ENCODE peak calls at places on chromosomes 6 and 20, in five cellular contexts. Y is pancreas, Q is transverse colon, I is tibial artery, O is AG04450. P is an unnamed sample. For H3K9me3, the result is how much of the 10 kb centered on the place peaks cover.

GRCh38 chr6:118216751-118217150 is 309.7 kb downstream of the SLC35F1 start:
- DNase-seq in O (no peak), Y (no peak), I (no peak), Q (no peak), P (no peak)

GRCh38 chr20:56234110-56234509 is 14.4 kb upstream of the MC3R start:
- DNase-seq in Y (no peak), O (no peak), I (no peak), Q (no peak), P (no peak)

GRCh38 chr20:53679597-53680309 is 86.1 kb upstream of the ZNF217 start:
- DNase-seq in Q (no peak), Y (no peak), I (no peak), O (no peak), P (peak)

GRCh38 chr20:3218307-3218988 is 9.2 kb downstream of the ITPA start:
- DNase-seq in I (no peak), O (no peak), Q (peak), Y (peak), P (no peak)

GRCh38 chr20:14288341-14289330 is 48.8 kb downstream of the FLRT3 start:
- DNase-seq in Q (no peak), O (no peak), I (no peak), Y (no peak), P (no peak)

GRCh38 chr20:50274570-50275430 is 84.2 kb downstream of the CEBPB start:
- DNase-seq in O (no peak), Q (peak), I (peak), Y (no peak), P (peak)

GRCh38 chr6:35014341-35014740 is 125.3 kb downstream of the ANKS1A start:
- DNase-seq in Q (no peak), I (no peak), O (no peak), Y (no peak), P (no peak)

GRCh38 chr20:45626540-45626939 is 3.0 kb upstream of the WFDC10A start:
- DNase-seq in O (no peak), Y (no peak), Q (no peak), I (no peak), P (no peak)

GRCh38 chr6:41370488-41371111 is 35.2 kb downstream of the NCR2 start:
- DNase-seq in O (no peak), I (no peak), Y (no peak), Q (no peak), P (no peak)

GRCh38 chr6:52418606-52419005 is 1.5 kb upstream of the EFHC1 start:
- DNase-seq in Y (no peak), I (no peak), O (no peak), Q (no peak), P (no peak)

GRCh38 chr6:52419809-52420667 is at the start of gene EFHC1:
- DNase-seq in O (peak), Y (peak), Q (peak), I (peak), P (peak)

GRCh38 chr6:52423448-52423847 is 3.3 kb downstream of the EFHC1 start:
- DNase-seq in Y (no peak), O (no peak), Q (no peak), I (no peak), P (no peak)

GRCh38 chr6:52422156-52422555 is 2.0 kb downstream of the EFHC1 start:
- DNase-seq in Q (no peak), I (no peak), Y (no peak), O (no peak), P (no peak)

GRCh38 chr6:52420668-52421358 is 671 bp downstream of the EFHC1 start:
- DNase-seq in Q (peak), O (no peak), Y (no peak), I (no peak), P (no peak)
- H3K9me3 ChIP-seq in Q (under half), O (under half), Y (under half), I (under half), P (under half)

DNA sequence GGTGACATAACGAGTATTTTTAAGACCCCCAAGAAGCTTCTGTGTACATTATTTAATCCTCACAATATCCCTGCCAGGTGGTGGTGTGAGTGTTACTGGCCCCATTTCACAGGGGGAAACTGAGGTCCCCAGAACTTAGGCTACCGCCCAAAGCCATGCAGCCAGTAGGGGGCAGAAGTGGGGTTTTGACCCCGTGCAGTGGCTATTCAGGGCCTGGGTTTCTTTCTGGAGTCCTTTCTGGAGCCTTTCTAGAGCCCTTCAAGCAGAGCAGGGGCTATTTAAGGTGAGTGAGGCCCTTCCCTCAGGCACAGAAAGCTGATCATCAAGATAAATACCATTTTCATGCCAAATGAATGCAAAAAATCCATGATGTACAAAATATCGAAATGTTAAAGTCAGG is 59.0 kb downstream of the CTCFL start:
- DNase-seq in I (no peak), Q (no peak), Y (no peak), O (no peak), P (no peak)
- TF ChIP-seq CTCF in I (no peak), Q (no peak), Y (no peak), O (no peak), P (no peak)

GRCh38 chr6:42696526-42697267 is 25.7 kb downstream of the PRPH2 start:
- DNase-seq in O (no peak), Q (peak), Y (no peak), I (no peak), P (no peak)
- H3K4me3 ChIP-seq in O (no peak), Q (no peak), Y (no peak), I (no peak), P (no peak)

GRCh38 chr20:41592516-41593192 is 25.5 kb downstream of the CHD6 start:
- DNase-seq in I (no peak), Q (no peak), Y (no peak), O (no peak), P (no peak)
- H3K9me3 ChIP-seq in I (under half), Q (under half), Y (under half), O (under half), P (under half)